ENCODE peak calls at places on chromosomes 2 and 18, in seven cellular contexts. K is transverse colon, B is Peyer's patch, W is esophagus squamous epithelium, L is cardiac muscle cell, O is endothelial cell of umbilical vein, Z is pancreas. Y is an unnamed sample. For H3K36me3, the result is how much of the 10 kb centered on the place peaks cover.

GRCh38 chr2:47069628-47070154 is 85.4 kb downstream of the STPG4 start:
- DNase-seq in K (peak), B (no peak), W (no peak), L (peak), O (peak), Z (no peak), Y (no peak)

GRCh38 chr2:222878877-222879601 is 18.2 kb downstream of the ACSL3 start:
- DNase-seq in K (no peak), B (no peak), W (no peak), L (peak), O (peak), Z (no peak), Y (no peak)

GRCh38 chr18:32167980-32168379 is 21.9 kb upstream of the MEP1B start:
- DNase-seq in K (no peak), B (no peak), W (no peak), L (no peak), O (no peak), Z (no peak), Y (no peak)

GRCh38 chr18:35728676-35729075 is 147.1 kb downstream of the GALNT1 start:
- DNase-seq in K (no peak), B (no peak), W (no peak), L (peak), O (peak), Z (no peak), Y (no peak)

GRCh38 chr18:31241900-31242409 is 76.0 kb upstream of the DSG1 start:
- DNase-seq in K (peak), B (no peak), W (no peak), L (peak), O (no peak), Z (peak), Y (no peak)

GRCh38 chr2:161307676-161308075 is 549 bp upstream of the PSMD14 start:
- DNase-seq in K (no peak), B (no peak), W (no peak), L (no peak), O (peak), Z (no peak), Y (no peak)

GRCh38 chr2:84483320-84483719 is 24.2 kb upstream of the SUCLG1 start:
- DNase-seq in K (no peak), B (no peak), W (no peak), L (no peak), O (no peak), Z (no peak), Y (no peak)

GRCh38 chr18:79546781-79547272 is 132.8 kb upstream of the CTDP1 start:
- DNase-seq in K (no peak), B (no peak), W (no peak), L (no peak), O (no peak), Z (no peak), Y (no peak)

GRCh38 chr2:238875531-238876231 is 27.8 kb downstream of the TWIST2 start:
- DNase-seq in K (no peak), B (no peak), W (no peak), L (no peak), O (no peak), Z (no peak), Y (no peak)

GRCh38 chr18:44778788-44779187 is 98.1 kb downstream of the SETBP1 start:
- DNase-seq in K (no peak), B (no peak), W (no peak), L (no peak), O (no peak), Z (no peak), Y (no peak)

GRCh38 chr2:20215183-20216040 is 9.5 kb downstream of the SDC1 start:
- DNase-seq in K (peak), B (no peak), W (no peak), L (no peak), O (no peak), Z (no peak), Y (no peak)

GRCh38 chr2:202918860-202919259 is 6.8 kb downstream of the CARF start:
- DNase-seq in K (no peak), B (no peak), W (no peak), L (no peak), O (no peak), Z (no peak), Y (no peak)

GRCh38 chr2:15547100-15547499 is 14.0 kb downstream of the NBAS start:
- DNase-seq in K (no peak), B (no peak), W (no peak), L (no peak), O (no peak), Z (no peak), Y (no peak)

GRCh38 chr2:159285433-159285832 is 1.1 kb downstream of the WDSUB1 start:
- DNase-seq in K (no peak), B (no peak), W (no peak), L (no peak), O (no peak), Z (peak), Y (peak)

GRCh38 chr18:2508678-2509077 is 62.6 kb downstream of the METTL4 start:
- DNase-seq in K (no peak), B (no peak), W (no peak), L (no peak), O (no peak), Z (no peak), Y (no peak)

GRCh38 chr2:20224716-20225293 is at the start of gene SDC1:
- DNase-seq in K (peak), B (no peak), W (no peak), L (peak), O (peak), Z (peak), Y (peak)

DNA sequence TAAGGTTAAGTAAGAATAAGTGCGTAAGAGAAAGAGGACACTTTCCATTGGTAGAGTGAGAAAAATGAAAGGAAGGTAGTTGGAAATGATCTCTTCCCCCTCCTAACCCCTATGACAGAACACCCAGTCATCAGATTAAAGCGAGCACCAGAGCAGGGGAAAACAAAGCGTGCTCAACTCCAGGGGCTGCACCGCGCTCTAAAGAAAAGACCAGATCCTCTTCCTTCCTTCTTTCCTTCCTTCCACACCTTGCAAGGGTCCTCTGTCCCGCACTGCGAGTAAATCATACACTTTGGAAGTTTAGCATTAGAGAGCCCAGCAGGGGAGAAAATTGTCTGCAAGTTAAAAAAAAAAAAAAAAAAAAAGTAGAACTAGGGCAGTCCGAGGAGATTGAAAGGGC is 931 bp upstream of the CDH7 start:
- DNase-seq in K (no peak), B (no peak), W (no peak), L (no peak), O (no peak), Z (no peak), Y (no peak)
- TF ChIP-seq CTCF in K (no peak), B (no peak), W (no peak), L (no peak), O (no peak), Z (no peak), Y (no peak)

GRCh38 chr18:26415631-26416030 is 132.7 kb downstream of the KCTD1 start:
- DNase-seq in K (no peak), B (no peak), W (no peak), L (no peak), O (no peak), Z (no peak), Y (no peak)
- H3K4me3 ChIP-seq in K (no peak), B (no peak), W (no peak), L (no peak), O (no peak), Z (no peak), Y (no peak)

GRCh38 chr2:241689306-241689705 is 2.7 kb upstream of the DTYMK start:
- DNase-seq in K (no peak), B (no peak), W (no peak), L (no peak), O (no peak), Z (no peak), Y (no peak)
- H3K36me3 ChIP-seq in K (under half), B (under half), W (under half), L (under half), O (under half), Z (under half), Y (under half)

GRCh38 chr18:24138884-24139616 is at the start of gene CABYR:
- DNase-seq in K (peak), B (peak), W (no peak), L (peak), O (peak), Z (peak), Y (peak)

GRCh38 chr18:24136967-24137373 is 1.9 kb upstream of the CABYR start:
- DNase-seq in K (no peak), B (no peak), W (no peak), L (no peak), O (no peak), Z (no peak), Y (no peak)

GRCh38 chr18:24142376-24142775 is 3.5 kb downstream of the CABYR start:
- DNase-seq in K (no peak), B (no peak), W (no peak), L (no peak), O (no peak), Z (no peak), Y (no peak)

GRCh38 chr18:24138281-24138883 is 480 bp upstream of the CABYR start:
- DNase-seq in K (no peak), B (no peak), W (no peak), L (peak), O (no peak), Z (no peak), Y (no peak)

GRCh38 chr18:24140697-24141096 is 1.8 kb downstream of the CABYR start:
- DNase-seq in K (no peak), B (no peak), W (no peak), L (no peak), O (no peak), Z (no peak), Y (no peak)
- TF ChIP-seq CTCF in K (no peak), B (no peak), W (no peak), L (no peak), O (no peak), Z (no peak), Y (no peak)

GRCh38 chr2:156800065-156800556 is 363.9 kb downstream of the GPD2 start:
- DNase-seq in K (no peak), B (no peak), W (no peak), L (no peak), O (no peak), Z (no peak), Y (no peak)

GRCh38 chr2:156797832-156798231 is 361.7 kb downstream of the GPD2 start:
- DNase-seq in K (no peak), B (no peak), W (no peak), L (no peak), O (no peak), Z (no peak), Y (no peak)

GRCh38 chr2:156803967-156804366 is 367.8 kb downstream of the GPD2 start:
- DNase-seq in K (no peak), B (no peak), W (no peak), L (no peak), O (no peak), Z (no peak), Y (no peak)

GRCh38 chr2:156800781-156801366 is 364.7 kb downstream of the GPD2 start:
- DNase-seq in K (no peak), B (no peak), W (no peak), L (no peak), O (no peak), Z (no peak), Y (no peak)

DNA sequence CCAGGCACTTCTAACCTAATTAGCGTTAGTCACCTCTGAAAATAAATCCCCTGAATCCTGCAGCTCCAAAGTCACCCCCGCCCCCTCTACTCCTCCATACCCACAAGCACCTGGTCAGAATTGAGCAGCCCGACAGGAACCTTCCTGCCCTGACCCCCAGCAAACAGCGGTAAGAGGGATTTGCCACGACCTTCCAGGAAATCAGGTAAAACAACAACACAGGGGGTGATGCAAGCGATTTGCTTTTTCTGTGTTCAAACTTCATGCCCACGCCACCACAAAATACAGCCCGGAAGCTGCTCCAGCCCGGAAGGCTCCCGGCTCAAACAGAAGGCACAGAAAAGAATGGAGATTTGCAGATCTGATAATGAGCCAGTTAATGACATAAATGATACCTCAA is 367.1 kb downstream of the GPD2 start:
- DNase-seq in K (no peak), B (no peak), W (no peak), L (no peak), O (no peak), Z (no peak), Y (no peak)
- H3K4me3 ChIP-seq in K (no peak), B (no peak), W (no peak), L (no peak), O (no peak), Z (no peak), Y (no peak)

GRCh38 chr2:11753886-11754704 is 7.7 kb downstream of the LPIN1 start:
- DNase-seq in K (peak), B (peak), W (no peak), L (peak), O (peak), Z (no peak), Y (peak)

GRCh38 chr2:11758187-11758586 is 11.8 kb downstream of the LPIN1 start:
- DNase-seq in K (no peak), B (no peak), W (no peak), L (no peak), O (no peak), Z (no peak), Y (no peak)

GRCh38 chr2:11758639-11759038 is 12.2 kb downstream of the LPIN1 start:
- DNase-seq in K (no peak), B (no peak), W (no peak), L (no peak), O (no peak), Z (no peak), Y (no peak)

GRCh38 chr2:11754705-11755026 is 8.2 kb downstream of the LPIN1 start:
- DNase-seq in K (no peak), B (no peak), W (no peak), L (no peak), O (no peak), Z (no peak), Y (no peak)

GRCh38 chr2:11757101-11757500 is 10.7 kb downstream of the LPIN1 start:
- DNase-seq in K (no peak), B (no peak), W (no peak), L (no peak), O (no peak), Z (no peak), Y (no peak)
- H3K36me3 ChIP-seq in K (under half), B (under half), W (under half), L (under half), O (under half), Z (under half), Y (under half)

GRCh38 chr2:106638043-106638442 is 150.9 kb downstream of the CD8B2 start:
- DNase-seq in K (no peak), B (no peak), W (no peak), L (peak), O (no peak), Z (no peak), Y (no peak)
- TF ChIP-seq CTCF in K (peak), B (no peak), W (peak), L (peak), O (no peak), Z (peak), Y (peak)

GRCh38 chr2:169798397-169798717 is 314 bp upstream of the SSB start:
- DNase-seq in K (no peak), B (no peak), W (no peak), L (no peak), O (no peak), Z (no peak), Y (no peak)
- H3K4me3 ChIP-seq in K (peak), B (peak), W (peak), L (peak), O (peak), Z (peak), Y (peak)